ENCODE peak calls at places on chromosomes 1 and 21, in seven cellular contexts. K is GM23248; V is GM10248; H is T-helper 9 cell; I is activated CD4-positive, alpha-beta memory T cell treated with anti-CD3 and anti-CD28 coated beads for 36 hours; Q is NCI-H1417; Y is NT2/D1. M is an unnamed sample.

GRCh38 chr1:182357913-182358312 is 33.7 kb downstream of the GLUL start:
- DNase-seq in H (no peak), V (no peak), K (no peak), Q (peak), Y (no peak), I (no peak), M (no peak)

GRCh38 chr1:182615468-182616129 is 11.4 kb upstream of the RGS16 start:
- DNase-seq in V (no peak), Y (no peak), Q (peak), K (peak), I (peak), H (peak), M (peak)

GRCh38 chr1:33086384-33086850 is 5.5 kb downstream of the AZIN2 start:
- DNase-seq in Q (peak), V (peak), H (no peak), K (peak), Y (peak), I (peak), M (peak)

GRCh38 chr1:117069220-117069844 is 9.2 kb downstream of the TTF2 start:
- DNase-seq in I (no peak), K (no peak), V (no peak), Y (no peak), H (no peak), Q (peak), M (no peak)

GRCh38 chr1:17909634-17910033 is 154.5 kb downstream of the ACTL8 start:
- DNase-seq in Q (no peak), K (peak), I (no peak), Y (peak), H (no peak), V (no peak), M (no peak)

GRCh38 chr1:206839857-206840256 is 25.6 kb upstream of the IL20 start:
- DNase-seq in V (no peak), I (no peak), K (peak), Y (no peak), Q (no peak), H (no peak), M (no peak)

GRCh38 chr1:52127181-52128175 is 14.4 kb upstream of the ZFYVE9 start:
- DNase-seq in K (peak), Q (peak), I (peak), H (no peak), Y (no peak), V (no peak), M (peak)

GRCh38 chr1:170732262-170732595 is 68.3 kb downstream of the PRRX1 start:
- DNase-seq in Y (no peak), H (no peak), Q (no peak), K (peak), V (no peak), I (no peak), M (no peak)

GRCh38 chr1:80212958-80213357 is 1206.4 kb upstream of the ADGRL4 start:
- DNase-seq in Q (no peak), H (no peak), K (no peak), I (no peak), Y (no peak), V (no peak), M (no peak)

GRCh38 chr1:230375795-230376194 is 50.3 kb downstream of the PGBD5 start:
- DNase-seq in I (no peak), H (no peak), Q (peak), V (no peak), K (no peak), Y (no peak), M (no peak)

GRCh38 chr1:90946630-90947029 is 75.2 kb downstream of the ZNF644 start:
- DNase-seq in I (no peak), H (no peak), Q (peak), V (no peak), Y (no peak), K (no peak), M (no peak)

GRCh38 chr1:27668808-27669723 is 2.9 kb downstream of the IFI6 start:
- DNase-seq in I (peak), K (peak), Y (no peak), V (peak), H (peak), Q (peak), M (peak)

GRCh38 chr1:16324456-16324890 is 27.8 kb downstream of the FBXO42 start:
- DNase-seq in H (no peak), K (peak), V (no peak), Y (no peak), I (no peak), Q (no peak), M (no peak)

GRCh38 chr1:72366473-72366872 is 84.1 kb upstream of the NEGR1 start:
- DNase-seq in Y (no peak), H (no peak), Q (peak), K (peak), I (no peak), V (no peak), M (no peak)

GRCh38 chr1:150995896-150996295 is 10.8 kb downstream of the MINDY1 start:
- DNase-seq in Q (peak), Y (no peak), I (peak), V (no peak), H (no peak), K (peak), M (peak)

GRCh38 chr1:34781071-34781843 is at the start of gene GJB3:
- DNase-seq in H (no peak), V (no peak), Q (peak), I (peak), Y (no peak), K (peak), M (peak)

GRCh38 chr21:41601573-41602371 is 93.8 kb upstream of the TMPRSS2 start:
- DNase-seq in Y (no peak), K (peak), Q (no peak), I (no peak), H (no peak), V (no peak), M (no peak)

GRCh38 chr1:40650075-40650474 is 15.4 kb downstream of the RIMS3 start:
- DNase-seq in Y (no peak), H (no peak), I (no peak), K (no peak), V (peak), Q (no peak), M (peak)

GRCh38 chr1:231924183-231924582 is 297.6 kb downstream of the DISC1 start:
- DNase-seq in H (no peak), K (no peak), Q (peak), Y (no peak), I (no peak), V (no peak), M (no peak)

GRCh38 chr1:236471653-236472052 is 52.1 kb upstream of the LGALS8 start:
- DNase-seq in I (no peak), Q (peak), Y (peak), K (no peak), H (no peak), V (no peak), M (no peak)

GRCh38 chr1:168454211-168454815 is 89.5 kb downstream of the XCL2 start:
- DNase-seq in H (no peak), V (no peak), I (no peak), Q (no peak), Y (no peak), K (peak), M (no peak)

GRCh38 chr21:33587792-33588484 is 546 bp downstream of the DONSON start:
- DNase-seq in H (no peak), Y (peak), I (peak), K (peak), Q (peak), V (peak), M (peak)

GRCh38 chr1:30758785-30759380 is 1.3 kb upstream of the LAPTM5 start:
- DNase-seq in Q (no peak), V (peak), I (peak), K (peak), H (no peak), Y (no peak), M (peak)

GRCh38 chr1:73909043-73909567 is 288.9 kb downstream of the LRRIQ3 start:
- DNase-seq in V (no peak), H (no peak), Q (peak), Y (no peak), K (no peak), I (no peak), M (no peak)

GRCh38 chr1:53120659-53121058 is 21.8 kb downstream of the SLC1A7 start:
- DNase-seq in K (no peak), Y (no peak), Q (no peak), I (no peak), H (no peak), V (no peak), M (no peak)

GRCh38 chr21:35084869-35085268 is 35.8 kb upstream of the RUNX1 start:
- DNase-seq in K (peak), H (no peak), Q (no peak), I (no peak), Y (no peak), V (no peak), M (no peak)

GRCh38 chr1:93180723-93181613 is at the start of gene CCDC18:
- DNase-seq in Q (peak), Y (peak), K (peak), V (peak), H (peak), I (peak), M (peak)

GRCh38 chr1:38819516-38819915 is 40.1 kb downstream of the RRAGC start:
- DNase-seq in H (no peak), I (no peak), K (no peak), Q (no peak), V (no peak), Y (no peak), M (no peak)

GRCh38 chr1:114745351-114745750 is 12.4 kb downstream of the CSDE1 start:
- DNase-seq in Y (no peak), Q (no peak), I (peak), V (no peak), K (peak), H (no peak), M (peak)